ENCODE peak calls at places on chromosome 10, in nine cellular contexts. E is activated CD8-positive, alpha-beta memory T cell treated with anti-CD3 and anti-CD28 coated beads, Interleukin-2, amount 50 U/mL, for 48 hours; L is astrocyte of the hippocampus; X is heart left ventricle; W is G401; H is epithelial cell of proximal tubule; Y is GM03348; B is NCI-H1694 treated with DMSO at 0.1 percent for 48 hours; S is lung. F is an unnamed sample.

GRCh38 chr10:101588879-101589278 is 758 bp downstream of the DPCD start:
- DNase-seq in E (no peak), L (peak; percentile 64), X (no peak), W (no peak), H (no peak), Y (peak; percentile 60), B (no peak), S (no peak), F (no peak)

GRCh38 chr10:71236286-71236685 is 23.9 kb downstream of the UNC5B start:
- DNase-seq in E (no peak), L (no peak), X (no peak), W (no peak), H (no peak), Y (peak; percentile 47), B (no peak), S (no peak), F (no peak)

GRCh38 chr10:63633677-63634487 is 112.7 kb downstream of the REEP3 start:
- DNase-seq in E (no peak), L (peak; percentile 51), X (no peak), W (peak; percentile 86), H (no peak), Y (peak; percentile 33), B (peak; percentile 39), S (no peak), F (peak; percentile 64)

GRCh38 chr10:125095776-125096175 is 64.6 kb downstream of the CTBP2 start:
- DNase-seq in E (no peak), L (no peak), X (no peak), W (no peak), H (no peak), Y (no peak), B (no peak), S (no peak), F (no peak)

GRCh38 chr10:101563497-101564040 is 24.5 kb downstream of the POLL start:
- DNase-seq in E (peak; percentile 40), L (no peak), X (no peak), W (no peak), H (no peak), Y (no peak), B (no peak), S (no peak), F (no peak)

GRCh38 chr10:35192645-35193249 is 66.1 kb downstream of the CREM start:
- DNase-seq in E (no peak), L (no peak), X (no peak), W (no peak), H (no peak), Y (no peak), B (no peak), S (no peak), F (no peak)

GRCh38 chr10:70296406-70296899 is 12.6 kb upstream of the NPFFR1 start:
- DNase-seq in E (no peak), L (peak; percentile 75), X (peak; percentile 90), W (no peak), H (no peak), Y (peak; percentile 96), B (peak; percentile 1), S (peak; percentile 84), F (no peak)

GRCh38 chr10:47043928-47044544 is 132.8 kb downstream of the PTPN20 start:
- DNase-seq in E (no peak), L (no peak), X (no peak), W (no peak), H (no peak), Y (no peak), B (no peak), S (no peak), F (no peak)

GRCh38 chr10:117262296-117263293 is 21.7 kb downstream of the SLC18A2 start:
- DNase-seq in E (no peak), L (no peak), X (no peak), W (no peak), H (no peak), Y (no peak), B (no peak), S (no peak), F (no peak)

GRCh38 chr10:8053446-8054242 is 844 bp upstream of the GATA3 start:
- DNase-seq in E (peak; percentile 99), L (peak; percentile 96), X (peak; percentile 85), W (peak; percentile 27), H (no peak), Y (peak; percentile 99), B (no peak), S (peak; percentile 71), F (peak; percentile 51)

GRCh38 chr10:23693895-23694294 is 255.0 kb downstream of the OTUD1 start:
- DNase-seq in E (no peak), L (peak; percentile 0), X (no peak), W (no peak), H (no peak), Y (peak; percentile 12), B (no peak), S (no peak), F (no peak)

GRCh38 chr10:99172130-99172738 is 63.4 kb downstream of the HPSE2 start:
- DNase-seq in E (no peak), L (peak; percentile 65), X (no peak), W (peak; percentile 6), H (peak; percentile 13), Y (peak; percentile 51), B (peak; percentile 27), S (no peak), F (peak; percentile 57)

GRCh38 chr10:98028168-98028770 is 2.2 kb downstream of the CRTAC1 start:
- DNase-seq in E (peak; percentile 88), L (peak; percentile 28), X (peak; percentile 45), W (peak; percentile 84), H (peak; percentile 2), Y (peak; percentile 42), B (peak; percentile 59), S (peak; percentile 74), F (peak; percentile 83)

GRCh38 chr10:124007773-124008145 is 85.6 kb downstream of the CHST15 start:
- DNase-seq in E (no peak), L (no peak), X (no peak), W (no peak), H (no peak), Y (no peak), B (no peak), S (no peak), F (no peak)

GRCh38 chr10:73979428-73980407 is 18.2 kb upstream of the VCL start:
- DNase-seq in E (no peak), L (no peak), X (no peak), W (no peak), H (no peak), Y (no peak), B (no peak), S (no peak), F (peak; percentile 34)

GRCh38 chr10:61304751-61305150 is 148.4 kb downstream of the TMEM26 start:
- DNase-seq in E (no peak), L (peak; percentile 16), X (no peak), W (no peak), H (no peak), Y (peak; percentile 25), B (no peak), S (no peak), F (no peak)

GRCh38 chr10:48523820-48524758 is 80.8 kb downstream of the ARHGAP22 start:
- DNase-seq in E (peak; percentile 67), L (peak; percentile 64), X (no peak), W (no peak), H (no peak), Y (peak; percentile 86), B (no peak), S (no peak), F (no peak)

GRCh38 chr10:21318768-21319167 is 206.7 kb downstream of the SKIDA1 start:
- DNase-seq in E (no peak), L (peak; percentile 65), X (no peak), W (no peak), H (no peak), Y (no peak), B (no peak), S (no peak), F (no peak)

GRCh38 chr10:97805096-97805879 is 33.5 kb upstream of the SFRP5 start:
- DNase-seq in E (no peak), L (no peak), X (no peak), W (peak; percentile 62), H (no peak), Y (no peak), B (no peak), S (no peak), F (no peak)

GRCh38 chr10:63553473-63553872 is 32.3 kb downstream of the REEP3 start:
- DNase-seq in E (no peak), L (no peak), X (no peak), W (no peak), H (no peak), Y (peak; percentile 5), B (no peak), S (no peak), F (no peak)